ENCODE peak calls at places on chromosomes 4 and X, in eight cellular contexts. One of them, this sample, is unnamed.

GRCh38 chr4:129092636-129093172 is 635 bp downstream of the SCLT1 start:
- DNase-seq in CD8-positive, alpha-beta memory T cell: no peak
- DNase-seq in brain microvascular endothelial cell: peak
- DNase-seq in fibroblast of the aortic adventitia: peak
- DNase-seq in fibroblast of mammary gland: peak
- DNase-seq in hepatocyte: peak
- DNase-seq in upper lobe of right lung: no peak
- DNase-seq in H1: no peak
- DNase-seq in this sample: no peak

GRCh38 chr4:134144337-134144736 is 57.3 kb downstream of the PABPC4L start:
- DNase-seq in H1: no peak
- DNase-seq in upper lobe of right lung: no peak
- DNase-seq in CD8-positive, alpha-beta memory T cell: no peak
- DNase-seq in hepatocyte: no peak
- DNase-seq in fibroblast of the aortic adventitia: no peak
- DNase-seq in brain microvascular endothelial cell: no peak
- DNase-seq in fibroblast of mammary gland: no peak
- DNase-seq in this sample: no peak

GRCh38 chr4:54940996-54941395 is 184.4 kb downstream of the KDR start:
- DNase-seq in H1: no peak
- DNase-seq in hepatocyte: no peak
- DNase-seq in brain microvascular endothelial cell: no peak
- DNase-seq in fibroblast of mammary gland: no peak
- DNase-seq in fibroblast of the aortic adventitia: no peak
- DNase-seq in upper lobe of right lung: no peak
- DNase-seq in CD8-positive, alpha-beta memory T cell: no peak
- DNase-seq in this sample: no peak

GRCh38 chrX:8815460-8816065 is 14.4 kb upstream of the FAM9A start:
- DNase-seq in fibroblast of mammary gland: peak
- DNase-seq in CD8-positive, alpha-beta memory T cell: no peak
- DNase-seq in hepatocyte: peak
- DNase-seq in upper lobe of right lung: no peak
- DNase-seq in H1: no peak
- DNase-seq in brain microvascular endothelial cell: peak
- DNase-seq in fibroblast of the aortic adventitia: peak
- DNase-seq in this sample: no peak

GRCh38 chr4:157818946-157819692 is 353.7 kb downstream of the GASK1B start:
- DNase-seq in fibroblast of the aortic adventitia: no peak
- DNase-seq in upper lobe of right lung: no peak
- DNase-seq in H1: no peak
- DNase-seq in CD8-positive, alpha-beta memory T cell: no peak
- DNase-seq in fibroblast of mammary gland: no peak
- DNase-seq in hepatocyte: no peak
- DNase-seq in brain microvascular endothelial cell: no peak
- DNase-seq in this sample: no peak

GRCh38 chr4:3799496-3799895 is 33.3 kb downstream of the ADRA2C start:
- DNase-seq in fibroblast of mammary gland: no peak
- DNase-seq in hepatocyte: no peak
- DNase-seq in brain microvascular endothelial cell: no peak
- DNase-seq in CD8-positive, alpha-beta memory T cell: no peak
- DNase-seq in H1: no peak
- DNase-seq in fibroblast of the aortic adventitia: no peak
- DNase-seq in upper lobe of right lung: no peak
- DNase-seq in this sample: no peak

GRCh38 chr4:108115168-108115526 is 53.6 kb downstream of the LEF1 start:
- DNase-seq in hepatocyte: no peak
- DNase-seq in CD8-positive, alpha-beta memory T cell: no peak
- DNase-seq in fibroblast of the aortic adventitia: no peak
- DNase-seq in fibroblast of mammary gland: no peak
- DNase-seq in upper lobe of right lung: no peak
- DNase-seq in H1: no peak
- DNase-seq in brain microvascular endothelial cell: no peak
- DNase-seq in this sample: no peak

GRCh38 chr4:152065545-152065944 is 304.7 kb upstream of the GATB start:
- DNase-seq in upper lobe of right lung: no peak
- DNase-seq in fibroblast of mammary gland: no peak
- DNase-seq in brain microvascular endothelial cell: no peak
- DNase-seq in fibroblast of the aortic adventitia: no peak
- DNase-seq in H1: no peak
- DNase-seq in CD8-positive, alpha-beta memory T cell: no peak
- DNase-seq in hepatocyte: no peak
- DNase-seq in this sample: no peak

GRCh38 chr4:119135721-119136121 is at the start of gene MYOZ2:
- DNase-seq in hepatocyte: no peak
- DNase-seq in CD8-positive, alpha-beta memory T cell: no peak
- DNase-seq in fibroblast of mammary gland: peak
- DNase-seq in upper lobe of right lung: no peak
- DNase-seq in H1: no peak
- DNase-seq in fibroblast of the aortic adventitia: peak
- DNase-seq in brain microvascular endothelial cell: peak
- DNase-seq in this sample: no peak

GRCh38 chrX:45912316-45912715 is 632.9 kb downstream of the ZNF674 start:
- DNase-seq in H1: no peak
- DNase-seq in hepatocyte: no peak
- DNase-seq in upper lobe of right lung: no peak
- DNase-seq in brain microvascular endothelial cell: no peak
- DNase-seq in fibroblast of the aortic adventitia: no peak
- DNase-seq in fibroblast of mammary gland: no peak
- DNase-seq in CD8-positive, alpha-beta memory T cell: no peak
- DNase-seq in this sample: no peak

DNA sequence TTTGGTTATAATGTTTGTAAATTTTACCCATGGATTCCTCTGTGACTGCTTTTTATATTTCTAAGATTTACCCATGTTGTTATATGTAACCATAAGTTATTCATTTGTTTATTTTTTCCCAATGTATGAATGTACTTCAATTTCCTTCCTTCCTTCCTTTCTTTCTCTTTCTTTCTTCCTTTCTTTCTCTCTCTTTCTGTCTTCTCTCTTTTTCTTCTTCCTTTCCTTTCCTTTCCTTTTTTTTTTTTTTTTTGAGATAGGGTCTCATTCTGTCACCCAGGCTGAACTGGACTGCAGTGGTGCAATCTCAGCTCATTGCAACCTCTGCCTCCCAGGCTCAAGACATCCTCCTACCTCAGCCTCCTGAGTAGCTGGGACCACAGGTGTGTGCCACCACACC is 55.6 kb downstream of the ALPK1 start:
- DNase-seq in hepatocyte: no peak
- DNase-seq in CD8-positive, alpha-beta memory T cell: no peak
- DNase-seq in upper lobe of right lung: no peak
- DNase-seq in fibroblast of mammary gland: no peak
- DNase-seq in fibroblast of the aortic adventitia: no peak
- DNase-seq in H1: no peak
- DNase-seq in brain microvascular endothelial cell: no peak
- DNase-seq in this sample: no peak
- H3K4me3 ChIP-seq in hepatocyte: no peak
- H3K4me3 ChIP-seq in CD8-positive, alpha-beta memory T cell: no peak
- H3K4me3 ChIP-seq in upper lobe of right lung: no peak
- H3K4me3 ChIP-seq in fibroblast of mammary gland: no peak
- H3K4me3 ChIP-seq in fibroblast of the aortic adventitia: no peak
- H3K4me3 ChIP-seq in H1: no peak
- H3K4me3 ChIP-seq in brain microvascular endothelial cell: no peak
- H3K4me3 ChIP-seq in this sample: no peak

DNA sequence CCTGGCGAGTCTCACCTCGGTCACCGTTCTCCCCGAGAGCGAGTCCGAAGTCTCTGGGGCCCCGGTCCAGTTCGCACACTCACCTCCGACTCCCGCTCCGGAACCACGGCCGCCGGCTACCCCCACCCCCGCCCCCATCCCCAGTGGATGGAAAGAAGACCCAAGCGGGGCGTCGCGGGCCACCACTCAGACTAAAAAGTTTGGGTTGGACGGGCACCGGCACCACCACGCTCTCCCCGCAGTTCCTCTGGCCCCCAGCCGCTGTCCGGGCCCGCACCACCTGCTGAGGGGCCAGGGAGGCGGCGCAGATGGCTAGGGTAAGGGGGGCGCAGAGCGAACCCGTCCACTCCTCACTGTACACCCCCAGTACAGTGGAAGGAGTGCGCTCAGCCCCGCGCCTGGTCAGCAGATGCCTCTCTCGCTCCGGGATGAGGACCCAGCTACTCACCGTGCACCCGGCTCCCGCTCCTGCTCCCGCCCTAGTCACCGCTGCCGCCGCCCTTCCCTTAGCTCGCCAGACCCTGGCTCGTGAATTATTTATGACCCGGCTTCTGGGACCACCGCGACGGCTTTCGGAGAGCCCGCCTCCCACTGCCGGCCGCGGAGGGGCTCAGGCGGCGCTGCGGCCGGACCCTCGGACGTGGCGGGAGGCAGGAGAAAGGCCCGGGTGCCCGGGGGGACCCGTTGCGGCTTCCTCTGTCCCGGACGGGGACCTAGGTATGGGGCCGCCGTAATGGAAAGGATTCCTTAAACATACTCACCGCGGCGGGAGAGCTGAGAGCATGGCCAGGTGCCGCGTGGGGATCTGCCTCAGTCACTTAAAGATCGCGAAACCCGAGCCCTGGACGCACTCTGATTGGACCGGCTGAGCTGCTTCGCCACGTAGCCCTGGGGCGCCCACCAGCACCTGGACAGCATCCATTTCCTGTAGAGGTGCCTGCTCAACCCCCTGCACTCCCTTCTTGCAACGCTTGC is at the start of gene PROM1:
- DNase-seq in upper lobe of right lung: peak
- DNase-seq in CD8-positive, alpha-beta memory T cell: no peak
- DNase-seq in brain microvascular endothelial cell: no peak
- DNase-seq in H1: peak
- DNase-seq in hepatocyte: peak
- DNase-seq in fibroblast of the aortic adventitia: no peak
- DNase-seq in fibroblast of mammary gland: no peak
- DNase-seq in this sample: no peak
- H3K4me3 ChIP-seq in upper lobe of right lung: peak
- H3K4me3 ChIP-seq in CD8-positive, alpha-beta memory T cell: peak
- H3K4me3 ChIP-seq in brain microvascular endothelial cell: peak
- H3K4me3 ChIP-seq in H1: peak
- H3K4me3 ChIP-seq in hepatocyte: peak
- H3K4me3 ChIP-seq in fibroblast of the aortic adventitia: no peak
- H3K4me3 ChIP-seq in fibroblast of mammary gland: no peak
- H3K4me3 ChIP-seq in this sample: no peak

DNA sequence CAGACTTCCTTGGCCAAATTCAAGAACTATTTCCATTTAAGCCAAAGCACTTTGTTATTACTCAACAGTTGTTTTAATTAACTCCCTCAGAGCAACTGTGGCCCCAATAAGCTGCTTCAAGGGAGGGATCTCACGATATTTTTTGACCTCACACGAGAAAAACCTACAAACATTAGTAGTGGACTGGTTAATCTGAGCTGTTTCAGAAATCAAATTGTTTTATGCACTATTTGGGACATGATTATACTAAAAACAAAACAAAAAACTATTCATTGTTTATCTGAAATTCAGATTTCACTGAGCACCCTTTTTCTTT is 74.3 kb downstream of the DCHS2 start:
- DNase-seq in H1: no peak
- DNase-seq in brain microvascular endothelial cell: no peak
- DNase-seq in fibroblast of mammary gland: no peak
- DNase-seq in CD8-positive, alpha-beta memory T cell: no peak
- DNase-seq in fibroblast of the aortic adventitia: no peak
- DNase-seq in hepatocyte: no peak
- DNase-seq in upper lobe of right lung: no peak
- DNase-seq in this sample: no peak
- H3K4me3 ChIP-seq in H1: no peak
- H3K4me3 ChIP-seq in brain microvascular endothelial cell: no peak
- H3K4me3 ChIP-seq in fibroblast of mammary gland: peak
- H3K4me3 ChIP-seq in CD8-positive, alpha-beta memory T cell: no peak
- H3K4me3 ChIP-seq in fibroblast of the aortic adventitia: peak
- H3K4me3 ChIP-seq in hepatocyte: no peak
- H3K4me3 ChIP-seq in upper lobe of right lung: no peak
- H3K4me3 ChIP-seq in this sample: no peak

DNA sequence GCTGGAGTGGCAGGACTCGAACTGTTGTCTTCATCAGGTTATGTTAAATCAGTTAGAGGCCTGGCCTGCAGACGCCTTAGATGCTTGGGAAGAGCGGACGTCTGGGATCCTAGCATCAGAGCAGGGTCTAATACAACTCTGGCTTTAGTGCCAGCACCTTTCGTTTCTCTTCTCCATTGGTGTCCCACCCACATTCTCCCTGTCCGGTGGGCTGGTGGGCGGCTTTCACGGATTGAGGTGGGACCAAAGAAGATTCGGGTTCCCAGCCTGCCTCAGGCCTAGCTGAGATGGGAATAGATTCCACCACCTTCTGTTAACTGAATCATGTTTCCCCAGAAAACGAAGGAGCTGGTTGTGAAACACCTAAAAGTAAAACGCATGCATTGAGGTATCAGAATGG is 939 bp downstream of the PDK3 start:
- DNase-seq in CD8-positive, alpha-beta memory T cell: no peak
- DNase-seq in fibroblast of mammary gland: no peak
- DNase-seq in H1: no peak
- DNase-seq in upper lobe of right lung: no peak
- DNase-seq in hepatocyte: no peak
- DNase-seq in fibroblast of the aortic adventitia: no peak
- DNase-seq in brain microvascular endothelial cell: no peak
- DNase-seq in this sample: no peak
- H3K4me3 ChIP-seq in CD8-positive, alpha-beta memory T cell: peak
- H3K4me3 ChIP-seq in fibroblast of mammary gland: peak
- H3K4me3 ChIP-seq in H1: peak
- H3K4me3 ChIP-seq in upper lobe of right lung: peak
- H3K4me3 ChIP-seq in hepatocyte: peak
- H3K4me3 ChIP-seq in fibroblast of the aortic adventitia: peak
- H3K4me3 ChIP-seq in brain microvascular endothelial cell: no peak
- H3K4me3 ChIP-seq in this sample: peak

This sample was measured in AG04449.